ENCODE peak calls at places on chromosome 15, in eight cellular contexts. One of them, this sample, is unnamed.

GRCh38 chr15:63911160-63911559 is 77.4 kb upstream of the HERC1 start:
- DNase-seq in ovary: no peak
- DNase-seq in astrocyte of the spinal cord: no peak
- DNase-seq in transverse colon: no peak
- DNase-seq in cardiac muscle cell: no peak
- DNase-seq in choroid plexus epithelial cell: no peak
- DNase-seq in fibroblast of lung: no peak
- DNase-seq in AG10803: no peak
- DNase-seq in this sample: no peak

GRCh38 chr15:85000189-85000864 is 18.7 kb downstream of the PDE8A start:
- DNase-seq in ovary: no peak
- DNase-seq in astrocyte of the spinal cord: no peak
- DNase-seq in transverse colon: no peak
- DNase-seq in cardiac muscle cell: peak
- DNase-seq in choroid plexus epithelial cell: peak
- DNase-seq in fibroblast of lung: peak
- DNase-seq in AG10803: peak
- DNase-seq in this sample: no peak

GRCh38 chr15:31871887-31872281 is 158.4 kb upstream of the CHRNA7 start:
- DNase-seq in ovary: no peak
- DNase-seq in astrocyte of the spinal cord: no peak
- DNase-seq in transverse colon: no peak
- DNase-seq in cardiac muscle cell: no peak
- DNase-seq in choroid plexus epithelial cell: no peak
- DNase-seq in fibroblast of lung: no peak
- DNase-seq in AG10803: no peak
- DNase-seq in this sample: no peak

GRCh38 chr15:87354661-87355410 is 901.7 kb downstream of the NTRK3 start:
- DNase-seq in ovary: no peak
- DNase-seq in astrocyte of the spinal cord: peak
- DNase-seq in transverse colon: no peak
- DNase-seq in cardiac muscle cell: peak
- DNase-seq in choroid plexus epithelial cell: peak
- DNase-seq in fibroblast of lung: peak
- DNase-seq in AG10803: peak
- DNase-seq in this sample: no peak

GRCh38 chr15:65740148-65740547 is 51.9 kb downstream of the DENND4A start:
- DNase-seq in ovary: no peak
- DNase-seq in astrocyte of the spinal cord: no peak
- DNase-seq in transverse colon: no peak
- DNase-seq in cardiac muscle cell: no peak
- DNase-seq in choroid plexus epithelial cell: no peak
- DNase-seq in fibroblast of lung: no peak
- DNase-seq in AG10803: no peak
- DNase-seq in this sample: no peak

GRCh38 chr15:42845581-42845980 is 75.0 kb downstream of the TTBK2 start:
- DNase-seq in ovary: no peak
- DNase-seq in astrocyte of the spinal cord: peak
- DNase-seq in transverse colon: no peak
- DNase-seq in cardiac muscle cell: no peak
- DNase-seq in choroid plexus epithelial cell: no peak
- DNase-seq in fibroblast of lung: no peak
- DNase-seq in AG10803: no peak
- DNase-seq in this sample: no peak

GRCh38 chr15:89740137-89740536 is 10.9 kb downstream of the MESP1 start:
- DNase-seq in ovary: no peak
- DNase-seq in astrocyte of the spinal cord: peak
- DNase-seq in transverse colon: peak
- DNase-seq in cardiac muscle cell: peak
- DNase-seq in choroid plexus epithelial cell: peak
- DNase-seq in fibroblast of lung: peak
- DNase-seq in AG10803: peak
- DNase-seq in this sample: peak

GRCh38 chr15:60379466-60380274 is 18.1 kb downstream of the ANXA2 start:
- DNase-seq in ovary: no peak
- DNase-seq in astrocyte of the spinal cord: peak
- DNase-seq in transverse colon: no peak
- DNase-seq in cardiac muscle cell: peak
- DNase-seq in choroid plexus epithelial cell: peak
- DNase-seq in fibroblast of lung: peak
- DNase-seq in AG10803: peak
- DNase-seq in this sample: no peak

GRCh38 chr15:62089616-62090015 is 22.8 kb downstream of the C2CD4A start:
- DNase-seq in ovary: no peak
- DNase-seq in astrocyte of the spinal cord: no peak
- DNase-seq in transverse colon: no peak
- DNase-seq in cardiac muscle cell: no peak
- DNase-seq in choroid plexus epithelial cell: no peak
- DNase-seq in fibroblast of lung: no peak
- DNase-seq in AG10803: no peak
- DNase-seq in this sample: no peak

GRCh38 chr15:23472033-23472432 is 25.0 kb upstream of the GOLGA6L2 start:
- DNase-seq in ovary: no peak
- DNase-seq in astrocyte of the spinal cord: no peak
- DNase-seq in transverse colon: no peak
- DNase-seq in cardiac muscle cell: no peak
- DNase-seq in choroid plexus epithelial cell: no peak
- DNase-seq in fibroblast of lung: no peak
- DNase-seq in AG10803: no peak
- DNase-seq in this sample: no peak

GRCh38 chr15:59299919-59300617 is 72.6 kb downstream of the MYO1E start:
- DNase-seq in ovary: no peak
- DNase-seq in astrocyte of the spinal cord: peak
- DNase-seq in transverse colon: peak
- DNase-seq in cardiac muscle cell: peak
- DNase-seq in choroid plexus epithelial cell: peak
- DNase-seq in fibroblast of lung: peak
- DNase-seq in AG10803: peak
- DNase-seq in this sample: no peak

GRCh38 chr15:35757790-35758189 is 211.8 kb upstream of the DPH6 start:
- DNase-seq in ovary: no peak
- DNase-seq in astrocyte of the spinal cord: no peak
- DNase-seq in transverse colon: no peak
- DNase-seq in cardiac muscle cell: no peak
- DNase-seq in choroid plexus epithelial cell: no peak
- DNase-seq in fibroblast of lung: no peak
- DNase-seq in AG10803: no peak
- DNase-seq in this sample: no peak

GRCh38 chr15:59918994-59919951 is 84.8 kb upstream of the FOXB1 start:
- DNase-seq in ovary: no peak
- DNase-seq in astrocyte of the spinal cord: peak
- DNase-seq in transverse colon: no peak
- DNase-seq in cardiac muscle cell: peak
- DNase-seq in choroid plexus epithelial cell: peak
- DNase-seq in fibroblast of lung: no peak
- DNase-seq in AG10803: peak
- DNase-seq in this sample: no peak

GRCh38 chr15:42716125-42716524 is 20.8 kb downstream of the CDAN1 start:
- DNase-seq in ovary: no peak
- DNase-seq in astrocyte of the spinal cord: no peak
- DNase-seq in transverse colon: no peak
- DNase-seq in cardiac muscle cell: no peak
- DNase-seq in choroid plexus epithelial cell: no peak
- DNase-seq in fibroblast of lung: no peak
- DNase-seq in AG10803: no peak
- DNase-seq in this sample: no peak

GRCh38 chr15:84871428-84871985 is 13.0 kb upstream of the SLC28A1 start:
- DNase-seq in ovary: no peak
- DNase-seq in astrocyte of the spinal cord: no peak
- DNase-seq in transverse colon: no peak
- DNase-seq in cardiac muscle cell: no peak
- DNase-seq in choroid plexus epithelial cell: no peak
- DNase-seq in fibroblast of lung: no peak
- DNase-seq in AG10803: no peak
- DNase-seq in this sample: no peak

GRCh38 chr15:62344806-62345539 is 179.9 kb upstream of the C2CD4B start:
- DNase-seq in ovary: peak
- DNase-seq in astrocyte of the spinal cord: peak
- DNase-seq in transverse colon: peak
- DNase-seq in cardiac muscle cell: peak
- DNase-seq in choroid plexus epithelial cell: peak
- DNase-seq in fibroblast of lung: peak
- DNase-seq in AG10803: peak
- DNase-seq in this sample: peak

GRCh38 chr15:90001683-90002427 is 731 bp downstream of the ZNF710 start:
- DNase-seq in ovary: peak
- DNase-seq in astrocyte of the spinal cord: peak
- DNase-seq in transverse colon: peak
- DNase-seq in cardiac muscle cell: peak
- DNase-seq in choroid plexus epithelial cell: peak
- DNase-seq in fibroblast of lung: peak
- DNase-seq in AG10803: peak
- DNase-seq in this sample: peak

GRCh38 chr15:83487519-83487918 is 40.4 kb downstream of the SH3GL3 start:
- DNase-seq in ovary: no peak
- DNase-seq in astrocyte of the spinal cord: no peak
- DNase-seq in transverse colon: no peak
- DNase-seq in cardiac muscle cell: no peak
- DNase-seq in choroid plexus epithelial cell: no peak
- DNase-seq in fibroblast of lung: no peak
- DNase-seq in AG10803: no peak
- DNase-seq in this sample: no peak

GRCh38 chr15:83483612-83484011 is 36.5 kb downstream of the SH3GL3 start:
- DNase-seq in ovary: no peak
- DNase-seq in astrocyte of the spinal cord: no peak
- DNase-seq in transverse colon: no peak
- DNase-seq in cardiac muscle cell: no peak
- DNase-seq in choroid plexus epithelial cell: no peak
- DNase-seq in fibroblast of lung: no peak
- DNase-seq in AG10803: no peak
- DNase-seq in this sample: no peak

GRCh38 chr15:83489690-83490089 is 42.5 kb downstream of the SH3GL3 start:
- DNase-seq in ovary: no peak
- DNase-seq in astrocyte of the spinal cord: no peak
- DNase-seq in transverse colon: no peak
- DNase-seq in cardiac muscle cell: no peak
- DNase-seq in choroid plexus epithelial cell: no peak
- DNase-seq in fibroblast of lung: no peak
- DNase-seq in AG10803: no peak
- DNase-seq in this sample: no peak

GRCh38 chr15:83491486-83491885 is 44.3 kb downstream of the SH3GL3 start:
- DNase-seq in ovary: no peak
- DNase-seq in astrocyte of the spinal cord: no peak
- DNase-seq in transverse colon: no peak
- DNase-seq in cardiac muscle cell: no peak
- DNase-seq in choroid plexus epithelial cell: no peak
- DNase-seq in fibroblast of lung: no peak
- DNase-seq in AG10803: no peak
- DNase-seq in this sample: no peak

DNA sequence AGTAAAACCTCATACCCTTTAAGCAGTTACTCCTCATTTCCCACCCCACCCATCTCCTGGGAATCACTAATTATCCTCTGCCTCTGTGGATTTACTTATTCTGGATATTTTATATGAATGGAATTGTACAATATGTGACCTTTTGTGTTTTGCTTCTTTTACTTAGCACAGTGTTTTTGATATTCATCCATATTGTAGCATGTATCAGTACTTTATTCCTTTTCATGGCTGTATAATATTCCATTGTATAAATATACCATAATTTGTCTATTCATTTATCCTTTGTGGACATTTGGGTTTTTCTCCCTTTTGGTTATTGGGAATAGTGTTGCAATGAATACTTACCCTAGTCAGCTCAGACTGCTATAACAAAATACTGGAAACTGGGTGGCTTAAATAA is 39.2 kb downstream of the SH3GL3 start:
- DNase-seq in ovary: no peak
- DNase-seq in astrocyte of the spinal cord: no peak
- DNase-seq in transverse colon: no peak
- DNase-seq in cardiac muscle cell: no peak
- DNase-seq in choroid plexus epithelial cell: no peak
- DNase-seq in fibroblast of lung: no peak
- DNase-seq in AG10803: no peak
- DNase-seq in this sample: no peak
- H3K4me3 ChIP-seq in ovary: no peak
- H3K4me3 ChIP-seq in astrocyte of the spinal cord: no peak
- H3K4me3 ChIP-seq in transverse colon: no peak
- H3K4me3 ChIP-seq in cardiac muscle cell: no peak
- H3K4me3 ChIP-seq in choroid plexus epithelial cell: no peak
- H3K4me3 ChIP-seq in fibroblast of lung: no peak
- H3K4me3 ChIP-seq in AG10803: no peak
- H3K4me3 ChIP-seq in this sample: no peak

GRCh38 chr15:40327338-40327917 is 3.9 kb downstream of the INAFM2 start:
- DNase-seq in ovary: no peak
- DNase-seq in astrocyte of the spinal cord: no peak
- DNase-seq in transverse colon: no peak
- DNase-seq in cardiac muscle cell: no peak
- DNase-seq in choroid plexus epithelial cell: no peak
- DNase-seq in fibroblast of lung: no peak
- DNase-seq in AG10803: no peak
- DNase-seq in this sample: no peak

GRCh38 chr15:40323953-40324937 is 753 bp downstream of the INAFM2 start:
- DNase-seq in ovary: peak
- DNase-seq in astrocyte of the spinal cord: no peak
- DNase-seq in transverse colon: no peak
- DNase-seq in cardiac muscle cell: no peak
- DNase-seq in choroid plexus epithelial cell: no peak
- DNase-seq in fibroblast of lung: no peak
- DNase-seq in AG10803: no peak
- DNase-seq in this sample: peak

GRCh38 chr15:40323239-40323952 is at the start of gene INAFM2:
- DNase-seq in ovary: peak
- DNase-seq in astrocyte of the spinal cord: peak
- DNase-seq in transverse colon: peak
- DNase-seq in cardiac muscle cell: peak
- DNase-seq in choroid plexus epithelial cell: peak
- DNase-seq in fibroblast of lung: peak
- DNase-seq in AG10803: peak
- DNase-seq in this sample: peak

GRCh38 chr15:40325700-40326099 is 2.2 kb downstream of the INAFM2 start:
- DNase-seq in ovary: no peak
- DNase-seq in astrocyte of the spinal cord: no peak
- DNase-seq in transverse colon: no peak
- DNase-seq in cardiac muscle cell: no peak
- DNase-seq in choroid plexus epithelial cell: no peak
- DNase-seq in fibroblast of lung: no peak
- DNase-seq in AG10803: no peak
- DNase-seq in this sample: no peak

GRCh38 chr15:40325188-40325587 is 1.7 kb downstream of the INAFM2 start:
- DNase-seq in ovary: no peak
- DNase-seq in astrocyte of the spinal cord: no peak
- DNase-seq in transverse colon: no peak
- DNase-seq in cardiac muscle cell: peak
- DNase-seq in choroid plexus epithelial cell: no peak
- DNase-seq in fibroblast of lung: no peak
- DNase-seq in AG10803: no peak
- DNase-seq in this sample: no peak
- H3K4me3 ChIP-seq in ovary: peak
- H3K4me3 ChIP-seq in astrocyte of the spinal cord: peak
- H3K4me3 ChIP-seq in transverse colon: peak
- H3K4me3 ChIP-seq in cardiac muscle cell: peak
- H3K4me3 ChIP-seq in choroid plexus epithelial cell: peak
- H3K4me3 ChIP-seq in fibroblast of lung: peak
- H3K4me3 ChIP-seq in AG10803: peak
- H3K4me3 ChIP-seq in this sample: peak

GRCh38 chr15:70099966-70100494 is 2.3 kb upstream of the TLE3 start:
- DNase-seq in ovary: no peak
- DNase-seq in astrocyte of the spinal cord: no peak
- DNase-seq in transverse colon: no peak
- DNase-seq in cardiac muscle cell: peak
- DNase-seq in choroid plexus epithelial cell: no peak
- DNase-seq in fibroblast of lung: no peak
- DNase-seq in AG10803: no peak
- DNase-seq in this sample: no peak
- H3K4me3 ChIP-seq in ovary: peak
- H3K4me3 ChIP-seq in astrocyte of the spinal cord: peak
- H3K4me3 ChIP-seq in transverse colon: peak
- H3K4me3 ChIP-seq in cardiac muscle cell: peak
- H3K4me3 ChIP-seq in choroid plexus epithelial cell: peak
- H3K4me3 ChIP-seq in fibroblast of lung: peak
- H3K4me3 ChIP-seq in AG10803: peak
- H3K4me3 ChIP-seq in this sample: peak

GRCh38 chr15:100108846-100109245 is 232.9 kb downstream of the ADAMTS17 start:
- DNase-seq in ovary: peak
- DNase-seq in astrocyte of the spinal cord: no peak
- DNase-seq in transverse colon: no peak
- DNase-seq in cardiac muscle cell: no peak
- DNase-seq in choroid plexus epithelial cell: no peak
- DNase-seq in fibroblast of lung: no peak
- DNase-seq in AG10803: no peak
- DNase-seq in this sample: no peak
- H3K4me3 ChIP-seq in ovary: no peak
- H3K4me3 ChIP-seq in astrocyte of the spinal cord: no peak
- H3K4me3 ChIP-seq in transverse colon: no peak
- H3K4me3 ChIP-seq in cardiac muscle cell: no peak
- H3K4me3 ChIP-seq in choroid plexus epithelial cell: no peak
- H3K4me3 ChIP-seq in fibroblast of lung: no peak
- H3K4me3 ChIP-seq in AG10803: no peak
- H3K4me3 ChIP-seq in this sample: no peak